ENCODE peak calls at places on chromosome 9, in nine cellular contexts. Y is kidney epithelial cell, R is GM06990, B is cardiac fibroblast, K is MM.1S, T is endodermal cell, X is neural crest cell, S is AG10803, J is transverse colon. L is an unnamed sample.

GRCh38 chr9:14616188-14616982 is 76.8 kb downstream of the ZDHHC21 start:
- DNase-seq in S (peak; percentile 75), R (peak; percentile 14), B (peak; percentile 87), T (no peak), X (no peak), Y (peak; percentile 21), K (peak; percentile 18), J (no peak), L (peak; percentile 2)

GRCh38 chr9:129602598-129603415 is 18.1 kb downstream of the C9orf50 start:
- DNase-seq in X (no peak), Y (no peak), J (no peak), S (no peak), B (no peak), R (no peak), K (no peak), T (peak; percentile 81), L (no peak)

GRCh38 chr9:84919498-84919897 is 250.0 kb downstream of the NTRK2 start:
- DNase-seq in T (no peak), R (no peak), S (no peak), J (no peak), Y (no peak), B (no peak), X (no peak), K (no peak), L (no peak)

GRCh38 chr9:4375424-4376195 is 75.7 kb upstream of the GLIS3 start:
- DNase-seq in B (peak; percentile 76), X (no peak), T (no peak), R (no peak), K (peak; percentile 25), J (no peak), S (peak; percentile 83), Y (no peak), L (no peak)

GRCh38 chr9:21782207-21782606 is 20.2 kb upstream of the MTAP start:
- DNase-seq in B (no peak), R (no peak), J (no peak), T (no peak), S (no peak), X (no peak), Y (no peak), K (no peak), L (peak; percentile 46)

GRCh38 chr9:109022909-109023308 is 9.6 kb upstream of the CTNNAL1 start:
- DNase-seq in S (no peak), B (no peak), J (no peak), K (no peak), R (no peak), X (no peak), T (no peak), Y (no peak), L (no peak)

GRCh38 chr9:109311731-109312130 is 9.1 kb downstream of the EPB41L4B start:
- DNase-seq in X (no peak), S (no peak), T (no peak), Y (no peak), B (no peak), R (no peak), K (no peak), J (no peak), L (no peak)

GRCh38 chr9:129962376-129962765 is 80.6 kb downstream of the FNBP1 start:
- DNase-seq in S (no peak), J (no peak), X (no peak), T (no peak), Y (no peak), R (no peak), K (no peak), B (no peak), L (no peak)

GRCh38 chr9:107584186-107584585 is 94.6 kb upstream of the KLF4 start:
- DNase-seq in Y (peak; percentile 32), X (no peak), B (no peak), S (no peak), T (peak; percentile 69), J (no peak), K (no peak), R (no peak), L (no peak)

GRCh38 chr9:78707481-78707977 is 410.6 kb downstream of the PSAT1 start:
- DNase-seq in B (peak; percentile 36), R (peak; percentile 34), T (no peak), S (peak; percentile 90), J (no peak), K (peak; percentile 84), Y (no peak), X (no peak), L (no peak)

GRCh38 chr9:120904999-120905793 is 21.4 kb downstream of the TRAF1 start:
- DNase-seq in Y (no peak), K (no peak), B (no peak), T (no peak), S (no peak), R (no peak), X (no peak), J (no peak), L (no peak)

GRCh38 chr9:27726244-27727141 is 153.2 kb upstream of the C9orf72 start:
- DNase-seq in J (peak; percentile 59), K (peak; percentile 75), B (peak; percentile 75), X (peak; percentile 74), S (peak; percentile 56), R (peak; percentile 6), T (peak; percentile 90), Y (peak; percentile 29), L (peak; percentile 54)

GRCh38 chr9:125241863-125242739 is 958 bp upstream of the HSPA5 start:
- DNase-seq in B (peak; percentile 51), Y (no peak), J (peak; percentile 40), K (no peak), X (no peak), R (no peak), T (no peak), S (peak; percentile 44), L (peak; percentile 25)

GRCh38 chr9:135167839-135168378 is 80.4 kb downstream of the OLFM1 start:
- DNase-seq in J (no peak), S (no peak), X (no peak), R (no peak), T (no peak), K (no peak), B (no peak), Y (no peak), L (no peak)

GRCh38 chr9:82621446-82621845 is 441.5 kb downstream of the RASEF start:
- DNase-seq in J (no peak), B (no peak), K (no peak), Y (no peak), T (no peak), R (no peak), X (no peak), S (no peak), L (no peak)

GRCh38 chr9:4787876-4788275 is 4.9 kb upstream of the RCL1 start:
- DNase-seq in Y (no peak), J (no peak), R (no peak), X (no peak), T (no peak), B (no peak), K (no peak), S (no peak), L (no peak)

GRCh38 chr9:27985714-27986113 is 412.4 kb upstream of the C9orf72 start:
- DNase-seq in Y (no peak), B (no peak), T (no peak), K (no peak), X (no peak), R (no peak), S (no peak), J (no peak), L (no peak)

GRCh38 chr9:84829997-84830696 is 160.6 kb downstream of the NTRK2 start:
- DNase-seq in Y (no peak), S (no peak), T (no peak), R (no peak), X (no peak), B (no peak), J (no peak), K (no peak), L (no peak)

DNA sequence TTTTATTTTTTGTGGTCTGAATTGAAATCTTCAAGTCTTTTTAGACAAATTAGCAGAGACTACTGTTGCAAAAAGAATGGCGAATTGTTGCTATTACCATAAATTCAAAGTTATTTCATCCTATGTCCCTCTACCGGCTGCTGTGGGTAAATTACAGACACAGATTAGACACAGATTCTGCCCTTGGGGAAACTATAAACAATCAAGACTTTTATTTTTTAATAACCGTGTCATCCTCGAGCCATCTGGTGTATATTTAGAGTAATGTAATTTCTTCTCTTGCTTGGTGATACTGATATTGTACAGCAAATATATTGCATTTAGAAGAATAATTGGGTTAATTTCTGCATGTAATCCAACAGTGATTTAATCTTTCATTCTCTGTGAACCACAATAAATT is 228.0 kb upstream of the ADAMTSL1 start:
- DNase-seq in R (no peak), Y (no peak), S (peak; percentile 29), J (no peak), B (no peak), T (no peak), X (no peak), K (no peak), L (no peak)
- TF ChIP-seq CTCF in R (no peak), Y (no peak), S (peak; percentile 64), J (no peak), B (no peak), T (no peak), X (no peak), K (no peak), L (no peak)

GRCh38 chr9:13213337-13213736 is 66.2 kb downstream of the MPDZ start:
- DNase-seq in X (no peak), S (peak; percentile 40), Y (no peak), B (peak; percentile 62), K (peak; percentile 9), R (no peak), J (no peak), T (no peak), L (no peak)
- TF ChIP-seq CTCF in X (peak; percentile 64), S (peak; percentile 43), Y (no peak), B (peak; percentile 6), K (peak; percentile 19), R (peak; percentile 9), J (no peak), T (peak; percentile 42), L (no peak)

GRCh38 chr9:29393064-29393463 is 1819.8 kb upstream of the C9orf72 start:
- DNase-seq in Y (no peak), J (no peak), S (no peak), R (no peak), B (no peak), X (no peak), T (no peak), K (no peak), L (no peak)
- TF ChIP-seq CTCF in Y (no peak), J (no peak), S (no peak), R (no peak), B (no peak), X (no peak), T (no peak), K (no peak), L (no peak)

GRCh38 chr9:77162366-77162765 is 15.0 kb upstream of the VPS13A start:
- DNase-seq in Y (no peak), X (no peak), T (no peak), K (no peak), B (no peak), S (no peak), J (no peak), R (no peak), L (no peak)

GRCh38 chr9:77158772-77159513 is 18.4 kb upstream of the VPS13A start:
- DNase-seq in B (peak; percentile 57), X (no peak), R (no peak), Y (no peak), K (no peak), J (no peak), T (no peak), S (peak; percentile 53), L (no peak)

GRCh38 chr9:77161191-77161590 is 16.1 kb upstream of the VPS13A start:
- DNase-seq in R (no peak), J (no peak), K (no peak), B (no peak), Y (no peak), T (no peak), X (no peak), S (no peak), L (no peak)

GRCh38 chr9:77163889-77164288 is 13.4 kb upstream of the VPS13A start:
- DNase-seq in T (no peak), Y (no peak), B (peak; percentile 92), X (no peak), S (peak; percentile 86), J (no peak), R (no peak), K (no peak), L (no peak)

GRCh38 chr9:77161966-77162365 is 15.4 kb upstream of the VPS13A start:
- DNase-seq in J (no peak), K (no peak), B (peak; percentile 31), S (peak; percentile 5), R (no peak), X (no peak), Y (no peak), T (no peak), L (no peak)
- TF ChIP-seq CTCF in J (no peak), K (no peak), B (peak; percentile 23), S (no peak), R (no peak), X (no peak), Y (no peak), T (no peak), L (no peak)